ENCODE peak calls at places on chromosomes 16 and 17, in six cellular contexts. D is uterus; L is colonic mucosa; H is progenitor cell of endocrine pancreas; G is neural crest cell; Q is CD8-positive, alpha-beta T cell. M is an unnamed sample.

GRCh38 chr16:29806641-29807425 is 504 bp downstream of the MAZ start:
- DNase-seq in D (peak), H (no peak), L (peak), G (peak), Q (peak), M (peak)

GRCh38 chr17:40791808-40792436 is 7.8 kb downstream of the KRT28 start:
- DNase-seq in H (no peak), G (no peak), D (no peak), L (no peak), Q (no peak), M (no peak)

GRCh38 chr17:45361976-45362375 is 45.2 kb upstream of the MAP3K14 start:
- DNase-seq in Q (no peak), L (no peak), G (no peak), H (no peak), D (no peak), M (no peak)

GRCh38 chr16:86931410-86931941 is 353.1 kb downstream of the FOXL1 start:
- DNase-seq in Q (no peak), G (no peak), H (no peak), L (no peak), D (no peak), M (no peak)

GRCh38 chr17:27845264-27846041 is 45.1 kb upstream of the NOS2 start:
- DNase-seq in D (no peak), Q (no peak), H (no peak), L (peak), G (no peak), M (no peak)

GRCh38 chr16:54633943-54634362 is 296.7 kb upstream of the IRX5 start:
- DNase-seq in D (no peak), Q (no peak), G (peak), H (no peak), L (no peak), M (no peak)

GRCh38 chr17:29911641-29912177 is 18.3 kb downstream of the SSH2 start:
- DNase-seq in D (no peak), Q (no peak), L (no peak), G (no peak), H (no peak), M (no peak)

GRCh38 chr16:13168091-13168572 is 266.7 kb downstream of the SHISA9 start:
- DNase-seq in L (no peak), D (no peak), G (no peak), Q (no peak), H (no peak), M (no peak)

GRCh38 chr17:62876664-62877411 is 68.7 kb upstream of the MARCHF10 start:
- DNase-seq in H (no peak), L (no peak), G (no peak), Q (no peak), D (no peak), M (no peak)

GRCh38 chr17:4948997-4949320 is 629 bp upstream of the PFN1 start:
- DNase-seq in G (peak), D (peak), Q (peak), H (peak), L (peak), M (peak)

GRCh38 chr16:88331989-88332920 is 50.5 kb upstream of the ZNF469 start:
- DNase-seq in D (peak), H (no peak), L (no peak), Q (no peak), G (no peak), M (no peak)

GRCh38 chr17:30323895-30324319 is 9.9 kb downstream of the TMIGD1 start:
- DNase-seq in L (peak), D (no peak), H (no peak), G (no peak), Q (peak), M (peak)

GRCh38 chr17:1055231-1055630 is 58.3 kb downstream of the TIMM22 start:
- DNase-seq in G (no peak), D (no peak), L (no peak), H (no peak), Q (no peak), M (no peak)

GRCh38 chr16:43294-43693 is 10.1 kb downstream of the POLR3K start:
- DNase-seq in G (no peak), H (no peak), L (no peak), D (no peak), Q (no peak), M (no peak)

GRCh38 chr17:2853111-2853721 is 57.0 kb downstream of the RAP1GAP2 start:
- DNase-seq in H (no peak), D (peak), L (peak), Q (peak), G (no peak), M (no peak)

GRCh38 chr17:33120103-33120502 is 128.5 kb downstream of the SPACA3 start:
- DNase-seq in Q (no peak), D (no peak), H (no peak), L (no peak), G (no peak), M (no peak)

GRCh38 chr16:73878616-73879015 is 418.0 kb upstream of the PSMD7 start:
- DNase-seq in D (no peak), L (no peak), Q (no peak), G (no peak), H (no peak), M (peak)
- TF ChIP-seq CTCF in D (peak), L (peak), Q (no peak), G (peak), H (peak), M (peak)

GRCh38 chr16:4377573-4378146 is 6.0 kb downstream of the VASN start:
- DNase-seq in G (no peak), L (no peak), Q (no peak), D (no peak), H (no peak), M (no peak)
- TF ChIP-seq CTCF in G (peak), L (no peak), Q (no peak), D (no peak), H (peak), M (no peak)

GRCh38 chr16:24255446-24256352 is at the start of gene CACNG3:
- DNase-seq in Q (peak), H (peak), L (peak), D (no peak), G (peak), M (peak)

GRCh38 chr16:24257965-24258364 is 1.8 kb downstream of the CACNG3 start:
- DNase-seq in G (no peak), D (no peak), Q (no peak), H (no peak), L (no peak), M (no peak)

DNA sequence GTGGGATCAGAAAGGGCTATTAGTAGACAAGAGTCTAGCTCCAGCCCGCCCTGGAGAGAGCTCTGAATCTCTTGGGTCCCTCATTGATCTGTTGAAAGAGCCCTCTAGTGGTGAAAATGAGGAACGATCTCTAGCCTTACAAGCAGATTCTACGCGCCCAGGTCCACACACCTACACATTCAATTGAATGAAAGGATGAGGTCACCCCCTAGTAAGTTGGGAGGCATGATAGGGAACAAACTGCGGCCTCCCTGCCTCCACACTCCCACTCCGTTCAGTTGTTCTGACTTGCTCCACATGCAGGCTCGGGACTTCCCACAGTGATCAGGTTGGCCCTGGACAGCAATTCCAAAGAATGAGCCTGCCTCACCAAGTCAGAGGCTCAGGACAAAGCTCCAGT is 2.9 kb upstream of the CACNG3 start:
- DNase-seq in G (peak), L (no peak), Q (peak), D (no peak), H (peak), M (peak)
- TF ChIP-seq CTCF in G (peak), L (peak), Q (peak), D (peak), H (peak), M (peak)

DNA sequence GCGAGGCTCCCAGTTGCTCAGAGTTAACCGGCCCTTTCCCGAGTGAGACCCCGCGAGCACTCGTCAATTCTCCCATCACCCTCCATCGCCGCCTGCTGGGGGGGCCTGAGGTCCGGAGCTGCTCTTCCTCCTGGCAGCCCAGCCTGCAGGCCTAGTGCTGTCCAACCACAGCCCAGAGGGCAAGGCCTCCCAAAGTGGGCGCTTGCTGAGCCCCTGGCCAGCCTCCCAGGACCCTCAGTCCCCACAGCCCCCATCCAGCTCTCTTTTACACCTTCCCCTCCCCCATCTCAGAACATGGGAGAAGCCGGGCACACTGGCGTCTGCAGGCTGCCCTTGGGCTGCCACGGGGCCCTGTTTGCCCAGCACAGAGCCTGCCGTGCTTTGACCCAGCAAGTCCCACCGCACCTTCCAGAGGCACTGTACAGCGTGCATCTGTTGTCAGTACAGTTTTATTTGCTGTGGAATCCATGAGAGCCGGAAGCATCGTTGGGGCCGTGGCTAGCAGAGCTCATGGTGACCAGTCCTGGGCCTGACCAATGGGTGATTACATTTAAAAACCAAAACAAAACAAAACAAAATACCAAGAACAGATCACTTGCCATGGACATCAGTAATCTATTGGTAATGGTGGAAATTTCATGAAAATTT is 96.1 kb upstream of the CBX4 start:
- DNase-seq in L (no peak), D (no peak), Q (no peak), H (no peak), G (no peak), M (no peak)
- TF ChIP-seq CTCF in L (no peak), D (no peak), Q (no peak), H (peak), G (no peak), M (no peak)

GRCh38 chr16:57999366-57999970 is 1.0 kb downstream of the ZNF319 start:
- DNase-seq in L (no peak), H (no peak), G (no peak), D (no peak), Q (peak), M (peak)
- TF ChIP-seq CTCF in L (no peak), H (no peak), G (peak), D (no peak), Q (no peak), M (no peak)

M was measured in GM13977.